ENCODE peak calls at places on chromosomes 7 and 10, in eight cellular contexts. T is uterus; S is tibial artery; D is hepatocyte; A is CD4-positive, alpha-beta T cell; N is right lobe of liver; Z is neural progenitor cell; W is bronchial epithelial cell. R is an unnamed sample. For H3K27me3, the result is how much of the 10 kb centered on the place peaks cover.

GRCh38 chr7:41973331-41973730 is 263.7 kb downstream of the GLI3 start:
- DNase-seq in T (no peak), S (no peak), D (no peak), A (no peak), N (no peak), Z (no peak), W (no peak), R (no peak)

GRCh38 chr10:102167861-102168260 is 15.7 kb downstream of the NOLC1 start:
- DNase-seq in T (no peak), S (no peak), D (no peak), A (no peak), N (no peak), Z (no peak), W (no peak), R (no peak)

GRCh38 chr10:12924911-12925310 is 76.6 kb downstream of the CCDC3 start:
- DNase-seq in T (no peak), S (no peak), D (no peak), A (no peak), N (no peak), Z (no peak), W (no peak), R (no peak)

GRCh38 chr7:150756858-150757257 is 19.6 kb downstream of the GIMAP5 start:
- DNase-seq in T (no peak), S (no peak), D (no peak), A (no peak), N (no peak), Z (peak), W (peak), R (no peak)

GRCh38 chr10:78904196-78904595 is 164.6 kb upstream of the ZMIZ1 start:
- DNase-seq in T (peak), S (no peak), D (no peak), A (no peak), N (no peak), Z (no peak), W (no peak), R (no peak)

GRCh38 chr7:475425-475728 is 44.3 kb downstream of the PDGFA start:
- DNase-seq in T (no peak), S (peak), D (no peak), A (no peak), N (no peak), Z (no peak), W (no peak), R (no peak)

GRCh38 chr7:1313591-1313990 is 80.9 kb downstream of the UNCX start:
- DNase-seq in T (no peak), S (no peak), D (no peak), A (no peak), N (peak), Z (no peak), W (no peak), R (no peak)

GRCh38 chr10:74922921-74923320 is 96.5 kb downstream of the KAT6B start:
- DNase-seq in T (no peak), S (no peak), D (no peak), A (no peak), N (no peak), Z (no peak), W (peak), R (no peak)

GRCh38 chr10:13206546-13207443 is 27.4 kb downstream of the UCMA start:
- DNase-seq in T (no peak), S (no peak), D (peak), A (no peak), N (no peak), Z (peak), W (peak), R (no peak)

GRCh38 chr10:79328737-79329504 is 18.3 kb upstream of the PPIF start:
- DNase-seq in T (no peak), S (no peak), D (peak), A (no peak), N (peak), Z (no peak), W (peak), R (no peak)

GRCh38 chr10:48429309-48429708 is 122.8 kb downstream of the MAPK8 start:
- DNase-seq in T (no peak), S (no peak), D (no peak), A (no peak), N (no peak), Z (peak), W (no peak), R (no peak)

GRCh38 chr7:123533929-123534382 is 439 bp downstream of the IQUB start:
- DNase-seq in T (no peak), S (no peak), D (no peak), A (peak), N (no peak), Z (no peak), W (peak), R (no peak)

GRCh38 chr10:125016123-125016522 is 74.2 kb downstream of the ZRANB1 start:
- DNase-seq in T (peak), S (peak), D (no peak), A (no peak), N (no peak), Z (no peak), W (no peak), R (no peak)

GRCh38 chr7:184768-185264 is 7.6 kb upstream of the FAM20C start:
- DNase-seq in T (no peak), S (no peak), D (no peak), A (no peak), N (no peak), Z (no peak), W (no peak), R (no peak)

GRCh38 chr7:149006345-149006725 is 22.0 kb downstream of the PDIA4 start:
- DNase-seq in T (no peak), S (no peak), D (no peak), A (no peak), N (no peak), Z (no peak), W (no peak), R (no peak)

GRCh38 chr7:27793780-27794179 is 53.8 kb downstream of the TAX1BP1 start:
- DNase-seq in T (no peak), S (no peak), D (peak), A (no peak), N (no peak), Z (no peak), W (peak), R (no peak)

GRCh38 chr10:131433566-131433965 is 122.0 kb upstream of the TCERG1L start:
- DNase-seq in T (no peak), S (no peak), D (no peak), A (no peak), N (no peak), Z (no peak), W (no peak), R (no peak)

GRCh38 chr10:131437556-131438465 is 126.3 kb upstream of the TCERG1L start:
- DNase-seq in T (no peak), S (no peak), D (no peak), A (no peak), N (no peak), Z (peak), W (no peak), R (no peak)

GRCh38 chr10:131435760-131436448 is 124.4 kb upstream of the TCERG1L start:
- DNase-seq in T (no peak), S (no peak), D (no peak), A (no peak), N (no peak), Z (no peak), W (no peak), R (no peak)

GRCh38 chr10:131436467-131436866 is 124.9 kb upstream of the TCERG1L start:
- DNase-seq in T (no peak), S (no peak), D (no peak), A (no peak), N (no peak), Z (no peak), W (no peak), R (no peak)

GRCh38 chr10:131435232-131435631 is 123.7 kb upstream of the TCERG1L start:
- DNase-seq in T (no peak), S (no peak), D (no peak), A (no peak), N (no peak), Z (no peak), W (no peak), R (no peak)
- H3K27me3 ChIP-seq in T (under half), S (under half), D (under half), A (under half), N (under half), Z (under half), W (under half), R (under half)

DNA sequence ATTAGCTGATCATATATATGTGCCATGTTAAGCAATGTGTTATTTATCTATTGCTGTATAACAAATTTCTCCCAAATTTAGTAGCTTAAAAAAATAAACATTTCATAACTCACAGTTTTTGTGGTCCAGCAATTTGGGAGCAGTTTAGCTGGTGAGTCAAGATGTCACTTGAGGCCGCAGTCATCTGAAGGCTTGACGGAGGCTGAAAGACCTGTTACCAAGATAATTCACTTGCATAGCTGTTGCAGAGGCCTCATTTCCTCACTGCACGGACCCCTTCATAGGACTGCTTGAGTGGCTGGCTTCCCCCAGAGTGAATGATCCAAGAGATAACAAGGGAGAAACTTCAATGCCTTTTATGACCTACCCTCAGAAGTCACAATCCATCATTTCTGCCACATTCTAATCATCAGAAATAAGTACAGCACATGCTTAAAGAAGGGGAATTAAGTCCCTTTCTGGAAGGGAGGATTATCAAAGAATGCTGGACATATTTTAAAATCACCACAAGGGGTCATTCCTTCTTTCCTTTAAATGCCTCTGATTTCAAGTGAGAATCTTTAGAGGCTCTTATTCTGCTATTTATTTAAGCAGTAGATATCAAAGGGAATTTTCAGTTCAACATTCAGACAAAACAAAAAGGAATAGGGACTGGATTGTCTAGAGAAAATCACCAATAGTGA is 10.5 kb upstream of the SRPK2 start:
- DNase-seq in T (no peak), S (no peak), D (no peak), A (no peak), N (no peak), Z (no peak), W (peak), R (no peak)
- TF ChIP-seq CTCF in T (no peak), S (peak), D (peak), A (no peak), N (peak), Z (peak), W (no peak), R (peak)

GRCh38 chr10:23201837-23202236 is 9.7 kb downstream of the PTF1A start:
- DNase-seq in T (no peak), S (no peak), D (no peak), A (no peak), N (no peak), Z (no peak), W (no peak), R (no peak)
- H3K27me3 ChIP-seq in T (under half), S (under half), D (half or more), A (half or more), N (under half), Z (half or more), W (under half), R (half or more)

GRCh38 chr7:3649250-3649649 is 348.2 kb downstream of the SDK1 start:
- DNase-seq in T (no peak), S (no peak), D (no peak), A (no peak), N (no peak), Z (no peak), W (peak), R (no peak)
- TF ChIP-seq CTCF in T (no peak), S (no peak), D (peak), A (no peak), N (no peak), Z (peak), W (no peak), R (peak)

DNA sequence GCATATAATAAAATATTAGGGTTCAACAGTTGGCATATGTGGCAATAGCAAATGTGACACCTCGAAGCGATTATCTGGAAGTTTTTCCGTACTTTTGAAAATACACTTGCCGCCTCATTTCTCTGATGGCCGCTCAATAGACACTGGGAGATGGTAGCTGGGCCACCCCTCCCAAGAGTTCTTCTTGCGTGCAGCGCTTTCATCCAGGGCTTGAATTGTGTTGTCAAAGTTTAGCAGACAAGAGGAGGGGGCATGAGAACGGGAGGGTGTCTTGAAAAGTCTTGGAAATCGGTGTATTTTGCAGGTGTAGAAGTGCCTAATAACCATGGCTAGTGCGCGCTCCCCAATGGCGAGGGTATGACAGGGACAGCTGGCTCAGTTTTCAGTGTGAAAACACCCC is 8.5 kb downstream of the PTF1A start:
- DNase-seq in T (no peak), S (no peak), D (no peak), A (no peak), N (no peak), Z (peak), W (no peak), R (no peak)
- H3K27me3 ChIP-seq in T (under half), S (under half), D (half or more), A (half or more), N (under half), Z (half or more), W (under half), R (half or more)

DNA sequence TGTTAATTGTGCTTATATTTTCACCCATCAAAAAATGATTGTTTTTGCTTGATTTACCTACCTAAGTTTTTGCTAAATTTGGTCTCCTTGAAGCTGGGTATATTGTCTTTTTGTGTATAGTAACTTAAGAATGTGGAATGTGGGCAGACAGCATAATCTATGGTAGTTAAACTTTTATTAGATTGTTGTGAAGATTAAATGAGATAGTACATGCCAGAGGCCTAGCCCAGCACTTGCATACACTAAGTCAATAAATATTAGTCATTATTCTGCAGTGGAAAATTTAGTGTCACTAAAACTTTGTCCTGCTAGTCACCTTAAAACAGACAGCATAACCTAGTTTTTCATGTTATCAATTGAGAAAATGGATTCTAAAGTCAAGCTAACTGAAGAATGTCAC is 19.3 kb upstream of the RPA3 start:
- DNase-seq in T (no peak), S (no peak), D (no peak), A (no peak), N (no peak), Z (no peak), W (no peak), R (no peak)
- TF ChIP-seq CTCF in T (no peak), S (no peak), D (no peak), A (no peak), N (no peak), Z (no peak), W (no peak), R (no peak)

GRCh38 chr10:103506061-103506460 is 12.6 kb downstream of the NEURL1 start:
- DNase-seq in T (no peak), S (no peak), D (no peak), A (no peak), N (no peak), Z (no peak), W (no peak), R (no peak)

GRCh38 chr10:103501186-103501585 is 7.7 kb downstream of the NEURL1 start:
- DNase-seq in T (peak), S (no peak), D (no peak), A (no peak), N (no peak), Z (no peak), W (no peak), R (no peak)

GRCh38 chr10:103507235-103508191 is 14.0 kb downstream of the NEURL1 start:
- DNase-seq in T (no peak), S (no peak), D (peak), A (no peak), N (no peak), Z (no peak), W (no peak), R (no peak)

GRCh38 chr10:103502849-103503660 is 9.6 kb downstream of the NEURL1 start:
- DNase-seq in T (peak), S (no peak), D (no peak), A (no peak), N (no peak), Z (peak), W (no peak), R (no peak)

DNA sequence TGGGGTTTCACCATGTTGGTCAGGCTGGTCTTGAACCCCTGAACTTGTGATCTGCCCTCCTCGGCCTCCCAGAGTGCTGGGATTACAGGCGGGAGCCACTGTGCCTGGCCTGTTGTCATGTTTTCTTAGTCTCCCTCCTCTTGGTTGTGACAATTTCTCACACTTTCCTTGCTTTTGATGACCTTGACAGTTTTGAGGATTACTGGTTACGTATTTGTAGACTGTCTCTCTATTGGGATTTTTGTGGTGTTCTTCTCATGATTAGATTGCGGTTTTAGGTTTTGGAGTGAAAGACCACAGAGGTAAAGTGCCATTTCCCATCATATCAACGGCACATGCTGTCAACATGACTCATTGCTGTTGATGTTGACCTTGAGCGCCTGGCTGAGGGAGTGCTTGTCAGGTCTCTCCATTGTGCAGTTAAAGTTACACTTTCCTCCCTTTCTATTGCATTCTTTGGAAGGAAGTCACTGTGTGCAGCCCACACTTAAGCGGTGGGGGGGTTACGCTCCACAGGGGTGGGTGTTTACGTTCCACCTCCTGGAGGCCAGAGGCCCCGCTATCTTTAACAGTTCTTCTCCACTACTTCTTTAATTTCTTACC is 10.8 kb downstream of the NEURL1 start:
- DNase-seq in T (peak), S (no peak), D (peak), A (peak), N (no peak), Z (no peak), W (peak), R (no peak)
- H3K27me3 ChIP-seq in T (under half), S (under half), D (under half), A (under half), N (under half), Z (under half), W (under half), R (under half)

R was measured in keratinocyte.